ENCODE peak calls at places on chromosomes 4 and X, in seven cellular contexts. U is IMR-90, M is H9, P is neuronal stem cell, Z is H1, F is mesenchymal stem cell, R is trophoblast cell. J is an unnamed sample.
A peak's percentile ranks its signal among the peaks of the same experiment; 100 is the strongest.

GRCh38 chr4:87093443-87094123 is 126.8 kb downstream of the KLHL8 start:
- DNase-seq in U (peak; percentile 72), M (peak; percentile 50), P (peak; percentile 38), Z (no peak), F (peak; percentile 65), R (peak; percentile 66), J (peak; percentile 76)

GRCh38 chr4:89788243-89789072 is 48.5 kb downstream of the SNCA start:
- DNase-seq in U (peak; percentile 5), M (no peak), P (no peak), Z (no peak), F (peak; percentile 40), R (no peak), J (no peak)

GRCh38 chr4:79078339-79078738 is 139.1 kb upstream of the PAQR3 start:
- DNase-seq in U (no peak), M (no peak), P (no peak), Z (no peak), F (no peak), R (no peak), J (no peak)

GRCh38 chrX:110051559-110051958 is 48.6 kb downstream of the TMEM164 start:
- DNase-seq in U (peak; percentile 11), M (no peak), P (no peak), Z (no peak), F (no peak), R (no peak), J (no peak)

GRCh38 chr4:126939401-126939800 is 693.4 kb upstream of the INTU start:
- DNase-seq in U (peak; percentile 78), M (no peak), P (no peak), Z (no peak), F (peak; percentile 72), R (no peak), J (no peak)

GRCh38 chrX:155068165-155068564 is 2.8 kb downstream of the CMC4 start:
- DNase-seq in U (peak; percentile 70), M (no peak), P (no peak), Z (no peak), F (peak; percentile 72), R (peak; percentile 9), J (no peak)

GRCh38 chrX:9829308-9830267 is 43.4 kb downstream of the SHROOM2 start:
- DNase-seq in U (peak; percentile 82), M (no peak), P (no peak), Z (no peak), F (peak; percentile 83), R (peak; percentile 72), J (no peak)

GRCh38 chrX:9560219-9560618 is 95.4 kb downstream of the TBL1X start:
- DNase-seq in U (no peak), M (no peak), P (no peak), Z (no peak), F (no peak), R (no peak), J (no peak)

GRCh38 chr4:48090621-48091020 is 43.4 kb downstream of the TXK start:
- DNase-seq in U (no peak), M (no peak), P (no peak), Z (no peak), F (no peak), R (no peak), J (no peak)

GRCh38 chrX:123884809-123885408 is 25.1 kb downstream of the XIAP start:
- DNase-seq in U (peak; percentile 52), M (no peak), P (peak; percentile 5), Z (no peak), F (peak; percentile 48), R (peak; percentile 6), J (peak; percentile 37)

GRCh38 chr4:124111922-124112321 is 600.6 kb downstream of the ANKRD50 start:
- DNase-seq in U (peak; percentile 87), M (peak; percentile 34), P (peak; percentile 76), Z (no peak), F (peak; percentile 83), R (peak; percentile 7), J (peak; percentile 76)

GRCh38 chr4:87451537-87451936 is 29.2 kb downstream of the NUDT9 start:
- DNase-seq in U (no peak), M (no peak), P (no peak), Z (no peak), F (peak; percentile 6), R (no peak), J (peak; percentile 12)

GRCh38 chrX:39764441-39764914 is 333.3 kb downstream of the BCOR start:
- DNase-seq in U (peak; percentile 34), M (no peak), P (no peak), Z (no peak), F (peak; percentile 19), R (no peak), J (peak; percentile 47)

GRCh38 chr4:16607241-16607640 is 291.2 kb downstream of the LDB2 start:
- DNase-seq in U (no peak), M (no peak), P (no peak), Z (no peak), F (no peak), R (no peak), J (no peak)

GRCh38 chr4:115272185-115272584 is 158.8 kb upstream of the NDST4 start:
- DNase-seq in U (no peak), M (no peak), P (no peak), Z (no peak), F (peak; percentile 14), R (no peak), J (no peak)

GRCh38 chr4:56743550-56743949 is 62.5 kb upstream of the HOPX start:
- DNase-seq in U (no peak), M (no peak), P (no peak), Z (no peak), F (no peak), R (peak; percentile 54), J (no peak)

GRCh38 chrX:120795301-120795700 is 80.4 kb downstream of the CT47B1 start:
- DNase-seq in U (no peak), M (no peak), P (no peak), Z (no peak), F (no peak), R (no peak), J (no peak)

GRCh38 chrX:12951590-12951965 is 23.3 kb upstream of the TMSB4X start:
- DNase-seq in U (no peak), M (no peak), P (no peak), Z (no peak), F (no peak), R (no peak), J (no peak)

GRCh38 chrX:48597353-48598264 is at the start of gene WDR13:
- DNase-seq in U (peak; percentile 93), M (peak; percentile 92), P (peak; percentile 71), Z (peak; percentile 89), F (peak; percentile 95), R (peak; percentile 87), J (peak; percentile 94)

GRCh38 chr4:86359944-86360478 is at the start of gene MAPK10:
- DNase-seq in U (peak; percentile 88), M (peak; percentile 82), P (peak; percentile 97), Z (peak; percentile 58), F (peak; percentile 98), R (peak; percentile 27), J (peak; percentile 97)

GRCh38 chrX:145751943-145752342 is 65.7 kb upstream of the SLITRK2 start:
- DNase-seq in U (no peak), M (no peak), P (no peak), Z (no peak), F (no peak), R (no peak), J (no peak)

GRCh38 chr4:41066049-41066448 is 148.3 kb downstream of the APBB2 start:
- DNase-seq in U (no peak), M (no peak), P (no peak), Z (no peak), F (no peak), R (no peak), J (no peak)

GRCh38 chr4:41061482-41062185 is 152.7 kb downstream of the APBB2 start:
- DNase-seq in U (peak; percentile 52), M (no peak), P (no peak), Z (no peak), F (peak; percentile 25), R (no peak), J (no peak)

GRCh38 chr4:41069268-41069667 is 145.1 kb downstream of the APBB2 start:
- DNase-seq in U (peak; percentile 49), M (no peak), P (no peak), Z (no peak), F (peak; percentile 19), R (no peak), J (no peak)

GRCh38 chr4:41067369-41067768 is 147.0 kb downstream of the APBB2 start:
- DNase-seq in U (peak; percentile 53), M (no peak), P (no peak), Z (no peak), F (peak; percentile 60), R (no peak), J (no peak)

DNA sequence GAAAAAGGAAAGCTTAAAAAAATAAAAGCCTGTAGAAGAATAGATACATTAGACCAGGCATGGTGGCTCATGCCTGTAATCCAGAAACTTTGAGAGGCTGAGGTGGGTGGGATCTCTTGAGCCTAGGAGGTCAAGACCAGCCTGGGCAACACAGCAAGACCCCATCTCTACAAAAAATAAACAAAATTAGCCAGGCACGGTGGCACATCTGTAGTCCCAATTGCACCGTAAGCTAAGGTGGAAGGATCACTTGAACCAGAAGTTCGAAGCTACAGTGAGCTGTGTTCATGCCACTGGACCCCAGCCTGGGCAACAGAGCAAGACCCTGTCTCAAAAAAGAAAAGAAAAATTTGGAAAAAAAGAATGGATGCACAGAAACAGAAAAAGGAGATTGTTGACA is 149.4 kb downstream of the APBB2 start:
- DNase-seq in U (no peak), M (no peak), P (no peak), Z (no peak), F (no peak), R (no peak), J (no peak)
- H2AK5ac ChIP-seq in U (no peak overlapping the region), M (no peak overlapping the region), P (no peak overlapping the region), Z (no peak overlapping the region), F (no peak overlapping the region), R (no peak overlapping the region), J (no peak overlapping the region)

GRCh38 chr4:52135166-52135565 is 84.1 kb downstream of the SPATA18 start:
- DNase-seq in U (no peak), M (no peak), P (no peak), Z (no peak), F (no peak), R (no peak), J (no peak)
- H3K23ac ChIP-seq in U (no peak overlapping the region), M (no peak overlapping the region), P (no peak overlapping the region), Z (no peak overlapping the region), F (no peak overlapping the region), R (no peak overlapping the region), J (no peak overlapping the region)

DNA sequence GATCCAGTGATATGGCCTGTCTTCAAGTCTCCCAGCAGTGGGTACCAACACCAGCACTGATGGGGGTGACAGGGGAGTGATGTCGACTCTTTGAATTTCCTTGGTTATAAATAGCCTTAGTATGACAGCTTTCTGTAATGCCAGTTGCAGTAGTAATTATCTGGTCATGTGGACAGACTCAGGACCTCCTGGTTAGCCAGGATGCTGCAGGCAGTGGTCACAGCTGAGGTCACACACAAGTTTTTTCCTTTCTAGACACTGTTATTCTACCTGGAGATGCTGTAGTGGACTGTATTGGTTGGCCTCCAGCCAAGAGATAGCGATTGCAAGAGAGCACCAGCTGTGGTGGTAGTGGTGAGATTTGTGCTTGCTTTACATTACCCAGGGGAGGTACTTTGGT is 63.6 kb downstream of the UPRT start:
- DNase-seq in U (no peak), M (no peak), P (no peak), Z (no peak), F (no peak), R (no peak), J (no peak)
- H2AK5ac ChIP-seq in U (no peak overlapping the region), M (no peak overlapping the region), P (no peak overlapping the region), Z (no peak overlapping the region), F (no peak overlapping the region), R (no peak overlapping the region), J (no peak overlapping the region)

DNA sequence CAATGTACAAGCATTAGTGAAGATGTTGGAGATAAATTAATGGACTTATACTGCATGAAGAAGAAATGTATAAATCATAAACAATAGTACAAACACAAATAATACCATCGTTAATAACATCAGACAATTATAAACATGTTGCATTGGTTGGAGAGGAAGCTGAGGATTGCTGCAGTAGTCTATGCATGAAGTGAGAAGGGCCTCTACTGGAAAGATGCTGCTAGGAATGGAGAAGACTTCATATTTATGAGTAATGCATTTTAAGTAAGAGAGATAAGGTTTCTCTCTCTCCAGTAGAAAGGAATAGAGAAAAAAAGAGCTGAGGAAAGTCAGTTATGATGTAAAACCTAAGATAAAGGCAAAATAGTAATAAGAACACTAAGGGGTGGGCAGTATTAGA is 247.8 kb downstream of the GRID2 start:
- DNase-seq in U (no peak), M (no peak), P (no peak), Z (no peak), F (no peak), R (no peak), J (no peak)
- H3K23ac ChIP-seq in U (no peak overlapping the region), M (no peak overlapping the region), P (no peak overlapping the region), Z (no peak overlapping the region), F (no peak overlapping the region), R (no peak overlapping the region), J (no peak overlapping the region)